ENCODE peak calls at places on chromosome 11, in four cellular contexts. A, Y, Q and P are unnamed samples.

GRCh38 chr11:91921974-91922373 is 302.6 kb upstream of the FAT3 start:
- DNase-seq in A (no peak), Y (no peak), Q (no peak), P (no peak)

GRCh38 chr11:95387319-95387718 is 156.3 kb upstream of the SESN3 start:
- DNase-seq in Y (no peak), A (no peak), Q (no peak), P (no peak)

GRCh38 chr11:111476366-111476765 is 35.8 kb downstream of the BTG4 start:
- DNase-seq in Q (no peak), A (no peak), Y (no peak), P (no peak)

GRCh38 chr11:16942917-16943316 is 71.3 kb downstream of the PLEKHA7 start:
- DNase-seq in A (no peak), Q (no peak), Y (no peak), P (no peak)

GRCh38 chr11:128603003-128603715 is 15.8 kb upstream of the ETS1 start:
- DNase-seq in Q (no peak), Y (no peak), A (no peak), P (no peak)

GRCh38 chr11:77381749-77382693 is 80.5 kb upstream of the GDPD4 start:
- DNase-seq in A (no peak), Y (no peak), Q (no peak), P (no peak)

GRCh38 chr11:808427-809286 is 1.1 kb upstream of the RPLP2 start:
- DNase-seq in Q (no peak), A (no peak), Y (peak), P (peak)

GRCh38 chr11:71988050-71988449 is 10.7 kb upstream of the IL18BP start:
- DNase-seq in Q (no peak), Y (no peak), A (no peak), P (no peak)

GRCh38 chr11:67410984-67411784 is 4.3 kb upstream of the CARNS1 start:
- DNase-seq in Q (no peak), A (no peak), Y (no peak), P (no peak)

GRCh38 chr11:78147807-78148206 is 8.4 kb upstream of the ALG8 start:
- DNase-seq in A (no peak), Y (no peak), Q (no peak), P (no peak)

GRCh38 chr11:127376316-127376715 is 375.7 kb upstream of the KIRREL3 start:
- DNase-seq in Y (no peak), Q (no peak), A (no peak), P (no peak)

GRCh38 chr11:118305726-118306125 is 1.2 kb downstream of the CD3E start:
- DNase-seq in A (no peak), Y (no peak), Q (no peak), P (no peak)

GRCh38 chr11:118304809-118305248 is 299 bp downstream of the CD3E start:
- DNase-seq in Q (no peak), Y (no peak), A (no peak), P (no peak)

GRCh38 chr11:118304227-118304808 is at the start of gene CD3E:
- DNase-seq in Y (no peak), Q (no peak), A (no peak), P (no peak)

GRCh38 chr11:118306556-118306955 is 2.0 kb downstream of the CD3E start:
- DNase-seq in A (no peak), Y (no peak), Q (no peak), P (no peak)

DNA sequence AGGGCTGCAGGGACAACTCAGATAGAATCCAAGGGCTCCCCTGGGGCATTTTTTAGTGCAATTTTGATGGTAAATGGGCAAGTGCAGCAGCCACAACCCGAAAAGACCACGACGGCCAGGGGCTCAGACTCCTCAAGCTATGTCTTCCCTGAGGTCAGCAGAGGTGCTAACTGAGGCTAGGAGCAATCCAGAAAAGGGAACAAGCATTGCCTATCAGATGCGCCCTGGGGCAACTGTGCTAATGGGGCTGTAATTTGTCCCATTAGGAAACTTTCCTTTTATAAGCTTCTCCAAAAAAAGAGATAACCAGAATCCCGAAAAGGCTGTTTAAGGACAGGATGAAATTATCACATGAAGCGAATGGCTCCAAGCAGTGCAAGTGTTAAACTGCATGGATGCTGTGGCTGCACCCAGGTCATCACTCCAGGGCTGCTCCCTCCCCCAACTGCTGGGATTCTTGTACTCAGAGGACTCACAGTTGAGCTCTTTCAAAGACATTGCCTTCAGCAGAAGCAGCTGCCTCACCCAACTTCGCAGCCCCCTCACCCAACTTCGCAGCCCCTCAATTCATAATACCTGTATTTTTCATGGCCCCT is 2.8 kb upstream of the CD3E start:
- DNase-seq in Q (no peak), Y (no peak), A (no peak), P (no peak)
- TF ChIP-seq NR2C2 in Q (no peak), Y (no peak), A (no peak), P (no peak)

DNA sequence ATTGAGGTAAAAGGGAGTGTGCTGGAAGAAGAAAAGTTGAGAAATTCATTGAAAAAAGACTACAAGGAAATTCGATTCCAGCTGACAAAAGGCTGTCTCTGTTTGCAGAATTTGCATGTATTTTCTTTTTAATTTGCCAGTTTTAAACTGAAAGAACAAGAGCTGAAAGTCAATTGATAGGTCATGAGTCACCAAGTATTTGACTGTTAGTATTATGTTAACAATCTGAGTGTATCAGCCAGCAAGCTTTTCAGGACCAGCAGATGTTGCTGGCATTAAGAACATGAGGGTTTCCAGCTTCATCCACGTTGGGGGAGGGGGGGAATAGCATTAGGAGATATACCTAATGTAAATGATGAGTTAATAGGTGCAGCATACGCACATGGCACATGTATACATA is 726.7 kb downstream of the METTL15 start:
- DNase-seq in A (no peak), Y (no peak), Q (no peak), P (no peak)
- TF ChIP-seq NR2C2 in A (no peak), Y (no peak), Q (no peak), P (no peak)

DNA sequence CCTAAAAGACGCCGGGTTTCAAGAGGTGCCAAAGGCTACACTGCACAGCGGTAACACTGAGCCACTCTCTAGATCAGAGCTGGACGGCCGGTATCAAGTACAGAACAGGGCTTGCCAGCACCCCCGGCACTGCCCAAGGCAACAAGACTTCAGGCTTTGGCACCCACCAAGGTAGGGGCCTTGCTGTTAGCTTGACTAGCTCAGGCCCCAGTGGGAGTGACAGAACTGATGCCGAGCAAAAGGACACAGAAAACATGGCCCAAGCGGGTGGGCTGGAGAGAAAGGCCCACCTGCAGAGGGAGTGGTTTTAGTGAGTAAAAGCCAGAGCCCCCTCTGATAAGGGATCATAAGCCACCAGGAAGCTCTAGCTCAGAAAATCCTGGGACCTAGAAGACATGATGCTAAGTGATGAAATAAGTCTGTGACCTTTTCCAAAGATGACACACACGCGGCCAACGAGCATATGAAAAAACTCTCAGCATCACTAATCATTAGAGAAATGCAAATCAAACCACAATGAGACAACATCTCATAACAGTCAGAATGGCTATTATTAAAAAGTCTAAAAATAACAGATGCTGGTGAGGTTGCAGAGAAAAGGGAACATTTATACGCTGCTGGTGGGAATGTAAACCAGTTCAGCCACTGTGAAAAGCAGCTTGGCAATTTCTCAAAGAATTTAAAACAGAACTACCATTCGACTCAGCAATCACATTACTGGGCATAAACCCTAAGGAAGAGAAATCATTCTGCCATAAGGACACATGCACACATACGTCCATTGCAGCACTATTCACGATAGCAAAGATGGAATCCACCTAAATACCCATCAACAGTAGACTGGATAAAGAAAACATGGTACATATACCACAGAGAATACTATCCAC is 12.9 kb downstream of the EHD1 start:
- DNase-seq in Y (no peak), Q (no peak), A (no peak), P (no peak)
- TF ChIP-seq NR2C2 in Y (no peak), Q (no peak), A (no peak), P (no peak)

GRCh38 chr11:64514596-64514995 is 76.4 kb upstream of the SLC22A12 start:
- DNase-seq in A (no peak), Y (no peak), Q (no peak), P (no peak)

GRCh38 chr11:64507832-64508375 is 83.1 kb upstream of the SLC22A12 start:
- DNase-seq in Q (no peak), A (no peak), Y (peak), P (no peak)

GRCh38 chr11:64516226-64516625 is 74.8 kb upstream of the SLC22A12 start:
- DNase-seq in Y (peak), A (no peak), Q (no peak), P (no peak)

GRCh38 chr11:64511966-64512365 is 79.1 kb upstream of the SLC22A12 start:
- DNase-seq in Q (no peak), Y (no peak), A (no peak), P (no peak)

DNA sequence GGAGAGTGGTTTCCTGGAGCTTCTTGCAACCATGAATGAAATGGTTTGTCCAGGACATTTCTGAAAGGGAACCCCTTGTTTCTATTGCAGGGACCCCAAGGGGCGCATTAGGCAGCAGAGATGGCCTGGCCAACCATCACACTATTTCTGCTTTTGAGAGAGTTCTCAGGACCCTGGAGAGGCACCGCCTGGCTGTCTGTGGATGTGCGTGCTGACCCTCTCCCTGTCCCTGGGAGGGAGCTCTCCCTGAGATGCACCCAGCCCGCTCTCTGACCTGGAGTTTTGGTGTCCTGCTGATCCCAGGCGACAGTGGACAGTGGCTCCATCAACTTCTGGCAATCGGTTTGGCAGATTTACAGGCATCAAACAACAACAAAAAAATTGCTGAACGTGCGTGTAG is 80.3 kb upstream of the SLC22A12 start:
- DNase-seq in Y (no peak), A (no peak), Q (no peak), P (no peak)
- TF ChIP-seq NR2C2 in Y (no peak), A (no peak), Q (no peak), P (no peak)

DNA sequence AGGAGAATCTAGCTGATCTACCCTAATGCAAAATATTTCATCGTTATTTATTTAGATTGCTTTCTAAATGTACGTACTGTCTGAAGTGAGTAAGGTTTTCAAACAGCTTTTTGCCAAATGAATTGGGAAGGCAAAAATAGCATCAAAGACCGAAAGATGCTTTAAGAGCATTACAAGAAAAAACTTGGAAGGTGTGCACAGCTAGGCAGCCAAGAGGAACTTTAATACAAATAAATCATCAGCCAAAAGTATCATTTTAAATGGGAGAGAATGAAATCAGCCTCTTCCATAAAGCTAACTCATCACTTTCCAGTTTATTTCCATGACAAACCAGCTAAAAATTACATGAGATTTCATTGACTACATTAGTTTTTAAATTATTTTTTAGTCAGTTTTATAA is 30.2 kb upstream of the CFAP300 start:
- DNase-seq in Q (no peak), A (no peak), Y (no peak), P (no peak)
- TF ChIP-seq NR2C2 in Q (no peak), A (no peak), Y (no peak), P (no peak)

DNA sequence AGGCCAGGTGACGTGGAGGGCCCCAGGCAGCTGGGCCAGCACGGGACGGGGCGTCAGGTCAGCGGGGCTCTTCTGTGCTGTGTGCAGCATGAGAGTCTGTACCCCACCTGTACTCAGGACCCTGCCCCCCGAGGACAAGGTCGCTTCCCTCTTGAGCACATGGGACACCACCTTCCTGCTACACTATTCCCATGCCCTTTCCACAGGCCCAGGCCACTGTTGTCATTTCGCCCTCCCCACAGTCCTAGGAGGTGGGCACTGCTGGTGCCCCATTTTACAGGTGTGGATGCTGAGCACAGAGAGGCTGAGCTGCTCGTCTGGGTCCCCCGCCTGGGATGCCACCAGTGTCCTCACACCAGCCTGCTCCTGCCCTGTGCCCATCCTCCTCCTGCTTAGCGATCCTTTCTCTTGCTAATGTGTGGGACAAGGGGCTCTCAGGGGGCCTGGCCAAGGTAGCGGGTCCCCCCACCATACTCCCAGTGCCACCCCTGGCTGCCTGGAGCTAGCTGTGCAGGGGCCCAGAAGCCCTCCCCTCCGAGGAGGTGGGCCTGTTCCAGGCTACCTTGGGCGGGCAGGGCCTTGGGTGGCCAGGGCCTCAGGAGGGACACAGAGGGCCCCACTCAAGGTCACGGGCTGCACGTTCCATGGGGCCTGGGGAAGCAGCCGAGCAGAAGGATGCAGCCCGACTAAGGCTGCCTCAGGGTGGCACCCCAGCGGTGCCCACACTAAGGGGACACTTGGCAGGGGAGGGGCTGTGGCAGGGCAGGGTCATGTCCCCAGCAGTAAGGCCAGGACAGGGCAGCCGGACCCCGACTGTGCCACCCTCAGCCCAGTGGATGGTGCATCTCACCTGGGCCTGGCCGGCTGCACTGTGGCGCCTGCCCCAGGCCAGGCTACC is 116.7 kb downstream of the KCNQ1 start:
- DNase-seq in Y (no peak), Q (no peak), A (peak), P (no peak)
- TF ChIP-seq NR2C2 in Y (no peak), Q (no peak), A (no peak), P (no peak)

GRCh38 chr11:73965076-73965763 is 14.4 kb downstream of the DNAJB13 start:
- DNase-seq in Q (no peak), Y (no peak), A (no peak), P (no peak)
- TF ChIP-seq NR2C2 in Q (no peak), Y (no peak), A (no peak), P (no peak)

DNA sequence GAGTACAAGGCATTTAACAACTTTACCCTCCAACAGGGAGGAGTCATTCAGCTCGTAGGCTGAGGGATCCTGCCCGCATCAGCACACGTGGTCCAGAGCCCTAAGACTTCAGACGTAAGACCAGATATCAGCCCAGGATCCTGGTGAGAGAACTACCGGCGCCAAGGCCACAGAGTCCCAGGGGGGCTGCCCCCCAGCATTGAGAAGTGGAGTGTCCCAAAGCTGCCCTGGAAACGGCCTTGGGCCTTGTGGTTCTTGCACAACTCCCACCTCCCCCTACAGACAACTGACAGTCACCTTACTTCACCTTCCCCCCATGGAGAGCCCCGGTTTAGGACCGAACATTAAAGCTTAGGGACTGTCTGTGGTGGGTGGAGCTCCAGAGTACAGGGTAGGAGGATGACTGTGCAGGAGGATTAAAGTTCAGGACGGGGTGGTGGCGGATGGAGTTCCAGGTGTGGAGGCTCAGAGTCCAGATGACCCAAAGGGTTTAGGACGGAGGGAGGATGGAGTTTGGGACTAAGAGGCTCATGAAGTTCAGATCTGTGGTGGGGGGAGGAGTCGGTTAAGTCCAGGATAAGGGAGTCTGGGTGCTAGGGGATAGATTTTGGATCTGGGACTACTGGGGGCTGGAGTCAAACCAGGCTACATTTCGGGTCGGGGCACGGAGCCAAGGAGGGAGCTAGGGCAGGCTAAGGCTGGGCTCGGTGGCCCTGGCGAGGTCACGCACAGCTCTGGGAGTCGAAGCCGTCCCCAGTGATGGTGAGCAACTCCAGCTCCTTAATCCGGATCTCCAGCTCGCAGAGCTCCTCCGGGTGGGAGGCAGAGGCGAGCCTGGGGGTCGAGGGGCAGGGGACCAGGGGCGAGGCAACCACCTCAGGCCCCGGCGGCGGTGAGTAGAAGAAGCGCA is 856 bp downstream of the C11orf91 start:
- DNase-seq in Y (peak), Q (no peak), A (no peak), P (peak)
- TF ChIP-seq NR2C2 in Y (no peak), Q (no peak), A (no peak), P (peak)

GRCh38 chr11:7168741-7168990 is 79.9 kb downstream of the RBMXL2 start:
- DNase-seq in Y (no peak), A (no peak), Q (no peak), P (no peak)

GRCh38 chr11:7160814-7161489 is 72.2 kb downstream of the RBMXL2 start:
- DNase-seq in Y (no peak), Q (no peak), A (no peak), P (no peak)

GRCh38 chr11:7167976-7168740 is 79.4 kb downstream of the RBMXL2 start:
- DNase-seq in Y (no peak), A (no peak), Q (no peak), P (no peak)

GRCh38 chr11:7170431-7170830 is 81.3 kb upstream of the SYT9 start:
- DNase-seq in A (no peak), Y (no peak), Q (no peak), P (no peak)

DNA sequence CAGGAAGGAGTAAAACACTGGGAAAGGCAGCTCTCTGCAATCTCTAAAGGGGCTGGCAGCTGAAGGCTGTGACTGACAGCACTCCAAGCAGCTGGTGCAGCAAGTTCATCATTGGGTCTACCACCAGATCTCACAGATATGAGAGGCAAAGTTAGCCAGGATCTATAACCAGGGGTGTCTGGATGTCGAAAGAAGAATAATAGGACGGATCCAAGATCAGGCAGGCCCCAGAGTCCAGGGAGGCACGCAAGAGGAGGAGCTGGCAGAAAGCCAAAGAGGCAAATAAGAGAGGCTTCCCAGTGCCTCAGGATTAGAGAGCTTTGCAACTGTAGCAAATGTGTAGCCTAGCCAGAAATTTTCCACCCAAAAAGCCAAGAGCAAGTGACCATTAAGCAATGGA is 77.1 kb downstream of the RBMXL2 start:
- DNase-seq in Q (no peak), Y (no peak), A (no peak), P (no peak)
- TF ChIP-seq NR2C2 in Q (no peak), Y (no peak), A (no peak), P (no peak)